ENCODE peak calls at places on chromosomes 5 and 9, in seven cellular contexts. D, X, M, L, C, Z and S are unnamed samples.

GRCh38 chr5:84603557-84604185 is 219.0 kb upstream of the EDIL3 start:
- DNase-seq in D (no peak), X (no peak), M (no peak), L (peak; percentile 30), C (no peak), Z (no peak), S (no peak)

GRCh38 chr5:73497537-73498056 is 645 bp upstream of the BTF3 start:
- DNase-seq in D (no peak), X (no peak), M (no peak), L (no peak), C (no peak), Z (no peak), S (no peak)

GRCh38 chr5:141605523-141606277 is 13.1 kb downstream of the DIAPH1 start:
- DNase-seq in D (peak; percentile 70), X (no peak), M (peak; percentile 59), L (no peak), C (peak; percentile 33), Z (peak; percentile 36), S (no peak)

GRCh38 chr9:3508531-3509374 is 17.0 kb downstream of the RFX3 start:
- DNase-seq in D (no peak), X (no peak), M (no peak), L (no peak), C (no peak), Z (no peak), S (no peak)

GRCh38 chr5:3029396-3029795 is 277.9 kb upstream of the IRX2 start:
- DNase-seq in D (no peak), X (no peak), M (no peak), L (no peak), C (no peak), Z (no peak), S (no peak)

GRCh38 chr5:151115272-151115905 is 34.6 kb upstream of the TNIP1 start:
- DNase-seq in D (peak; percentile 90), X (peak; percentile 72), M (peak; percentile 68), L (peak; percentile 75), C (peak; percentile 56), Z (peak; percentile 83), S (peak; percentile 13)

GRCh38 chr9:136002215-136002614 is 41.0 kb upstream of the UBAC1 start:
- DNase-seq in D (no peak), X (no peak), M (no peak), L (no peak), C (no peak), Z (no peak), S (no peak)

GRCh38 chr5:142717582-142718215 is 31.8 kb upstream of the FGF1 start:
- DNase-seq in D (no peak), X (no peak), M (no peak), L (no peak), C (no peak), Z (peak; percentile 36), S (no peak)

GRCh38 chr5:105430516-105430915 is 1867.9 kb upstream of the NUDT12 start:
- DNase-seq in D (no peak), X (no peak), M (no peak), L (no peak), C (no peak), Z (no peak), S (no peak)

GRCh38 chr9:115649991-115650472 is 503.6 kb upstream of the PAPPA start:
- DNase-seq in D (no peak), X (no peak), M (no peak), L (peak; percentile 66), C (no peak), Z (no peak), S (no peak)

GRCh38 chr5:170254056-170254455 is 21.3 kb downstream of the C5orf58 start:
- DNase-seq in D (no peak), X (no peak), M (peak; percentile 52), L (no peak), C (peak; percentile 34), Z (no peak), S (no peak)